ENCODE peak calls at places on chromosomes 7 and 10, in ten cellular contexts. V is heart left ventricle; L is posterior vena cava; U is heart right ventricle; B is ovary; J is cardiac fibroblast; Q is NCI-H510A treated with DMSO at 0.1 percent for 48 hours; Y is AG04450; W is HEK293T; I is activated naive CD4-positive, alpha-beta T cell treated with anti-CD3 and anti-CD28 coated beads, Interleukin-2, amount 50 U/mL, for 16 hours. K is an unnamed sample.

GRCh38 chr7:67738-68395 is 124.5 kb upstream of the FAM20C start:
- DNase-seq in V (peak), L (peak), U (no peak), B (no peak), J (no peak), Q (no peak), Y (no peak), W (no peak), I (no peak), K (no peak)

GRCh38 chr10:86215712-86216111 is 150.9 kb downstream of the GRID1 start:
- DNase-seq in V (no peak), L (peak), U (no peak), B (no peak), J (no peak), Q (no peak), Y (no peak), W (no peak), I (no peak), K (no peak)

GRCh38 chr7:18354686-18355085 is 140.9 kb upstream of the HDAC9 start:
- DNase-seq in V (no peak), L (no peak), U (no peak), B (no peak), J (peak), Q (no peak), Y (no peak), W (no peak), I (no peak), K (no peak)

GRCh38 chr10:63421591-63421990 is 44.2 kb downstream of the JMJD1C start:
- DNase-seq in V (no peak), L (no peak), U (no peak), B (no peak), J (no peak), Q (no peak), Y (no peak), W (no peak), I (no peak), K (no peak)

GRCh38 chr10:14362098-14362497 is 31.4 kb upstream of the FRMD4A start:
- DNase-seq in V (no peak), L (no peak), U (no peak), B (no peak), J (no peak), Q (no peak), Y (no peak), W (no peak), I (no peak), K (no peak)

GRCh38 chr10:71966046-71967004 is 2.1 kb downstream of the CHST3 start:
- DNase-seq in V (no peak), L (peak), U (no peak), B (no peak), J (peak), Q (no peak), Y (no peak), W (no peak), I (no peak), K (no peak)

GRCh38 chr10:25725917-25726716 is 207.9 kb upstream of the MYO3A start:
- DNase-seq in V (no peak), L (no peak), U (peak), B (no peak), J (peak), Q (peak), Y (no peak), W (peak), I (no peak), K (no peak)

GRCh38 chr7:124101173-124101768 is 68.4 kb upstream of the TMEM229A start:
- DNase-seq in V (no peak), L (no peak), U (no peak), B (no peak), J (peak), Q (no peak), Y (no peak), W (peak), I (no peak), K (no peak)

GRCh38 chr10:110522365-110522988 is 24.8 kb downstream of the DUSP5 start:
- DNase-seq in V (no peak), L (no peak), U (no peak), B (no peak), J (no peak), Q (no peak), Y (no peak), W (no peak), I (no peak), K (no peak)

GRCh38 chr7:111401516-111401915 is 160.8 kb downstream of the IMMP2L start:
- DNase-seq in V (no peak), L (no peak), U (no peak), B (no peak), J (no peak), Q (no peak), Y (no peak), W (no peak), I (no peak), K (no peak)

GRCh38 chr10:59464483-59464882 is 102.1 kb upstream of the FAM13C start:
- DNase-seq in V (no peak), L (no peak), U (no peak), B (no peak), J (no peak), Q (no peak), Y (no peak), W (no peak), I (no peak), K (no peak)

GRCh38 chr7:121547341-121548092 is 151.4 kb upstream of the FAM3C start:
- DNase-seq in V (no peak), L (no peak), U (no peak), B (no peak), J (peak), Q (peak), Y (peak), W (peak), I (no peak), K (no peak)

K was measured in left ventricle myocardium superior.